ENCODE peak calls at places on chromosomes 1 and 21, in four cellular contexts. One of them, this sample, is unnamed. For H3K4me1, the result is how much of the 10 kb centered on the place peaks cover.

GRCh38 chr21:44853601-44854390 is 19.7 kb downstream of the PTTG1IP start:
- DNase-seq in left lung: no peak
- DNase-seq in endothelial cell of umbilical vein: no peak
- DNase-seq in heart right ventricle: no peak
- DNase-seq in this sample: no peak

GRCh38 chr1:30305061-30305460 is 418.3 kb downstream of the MATN1 start:
- DNase-seq in heart right ventricle: no peak
- DNase-seq in endothelial cell of umbilical vein: no peak
- DNase-seq in left lung: no peak
- DNase-seq in this sample: no peak

GRCh38 chr1:228213917-228214808 is 6.3 kb downstream of the OBSCN start:
- DNase-seq in left lung: no peak
- DNase-seq in heart right ventricle: no peak
- DNase-seq in endothelial cell of umbilical vein: no peak
- DNase-seq in this sample: peak

GRCh38 chr1:14138627-14139026 is 438.6 kb downstream of the PRDM2 start:
- DNase-seq in heart right ventricle: no peak
- DNase-seq in endothelial cell of umbilical vein: no peak
- DNase-seq in left lung: no peak
- DNase-seq in this sample: no peak

GRCh38 chr1:110513511-110513910 is 5.5 kb downstream of the KCNA10 start:
- DNase-seq in heart right ventricle: no peak
- DNase-seq in left lung: no peak
- DNase-seq in endothelial cell of umbilical vein: no peak
- DNase-seq in this sample: no peak

GRCh38 chr1:156656779-156657160 is 14.9 kb downstream of the BCAN start:
- DNase-seq in endothelial cell of umbilical vein: no peak
- DNase-seq in heart right ventricle: peak
- DNase-seq in left lung: no peak
- DNase-seq in this sample: no peak

GRCh38 chr1:167090289-167090942 is at the start of gene GPA33:
- DNase-seq in heart right ventricle: no peak
- DNase-seq in endothelial cell of umbilical vein: no peak
- DNase-seq in left lung: no peak
- DNase-seq in this sample: no peak

GRCh38 chr1:68111804-68112436 is 61.5 kb upstream of the DIRAS3 start:
- DNase-seq in heart right ventricle: peak
- DNase-seq in endothelial cell of umbilical vein: peak
- DNase-seq in left lung: peak
- DNase-seq in this sample: peak

GRCh38 chr1:24386931-24387330 is 26.7 kb downstream of the STPG1 start:
- DNase-seq in left lung: no peak
- DNase-seq in heart right ventricle: no peak
- DNase-seq in endothelial cell of umbilical vein: no peak
- DNase-seq in this sample: no peak

GRCh38 chr1:51499694-51500093 is 19.4 kb downstream of the EPS15 start:
- DNase-seq in endothelial cell of umbilical vein: no peak
- DNase-seq in left lung: no peak
- DNase-seq in heart right ventricle: no peak
- DNase-seq in this sample: no peak

GRCh38 chr1:2644591-2645101 is 11.8 kb upstream of the MMEL1 start:
- DNase-seq in left lung: no peak
- DNase-seq in heart right ventricle: no peak
- DNase-seq in endothelial cell of umbilical vein: no peak
- DNase-seq in this sample: peak

GRCh38 chr1:35001743-35002142 is 16.6 kb upstream of the TMEM35B start:
- DNase-seq in heart right ventricle: no peak
- DNase-seq in left lung: no peak
- DNase-seq in endothelial cell of umbilical vein: no peak
- DNase-seq in this sample: no peak

GRCh38 chr21:34793471-34793870 is 124.7 kb downstream of the CLIC6 start:
- DNase-seq in left lung: no peak
- DNase-seq in heart right ventricle: no peak
- DNase-seq in endothelial cell of umbilical vein: no peak
- DNase-seq in this sample: no peak

GRCh38 chr1:207806531-207807394 is 54.9 kb downstream of the CD46 start:
- DNase-seq in endothelial cell of umbilical vein: no peak
- DNase-seq in left lung: no peak
- DNase-seq in heart right ventricle: no peak
- DNase-seq in this sample: no peak

GRCh38 chr21:16426936-16427335 is 697.2 kb downstream of the USP25 start:
- DNase-seq in heart right ventricle: no peak
- DNase-seq in left lung: no peak
- DNase-seq in endothelial cell of umbilical vein: peak
- DNase-seq in this sample: no peak

GRCh38 chr1:110216844-110217444 is 6.8 kb downstream of the KCNC4 start:
- DNase-seq in left lung: no peak
- DNase-seq in heart right ventricle: no peak
- DNase-seq in endothelial cell of umbilical vein: no peak
- DNase-seq in this sample: no peak

GRCh38 chr1:67347688-67348472 is 40.2 kb downstream of the IL12RB2 start:
- DNase-seq in endothelial cell of umbilical vein: peak
- DNase-seq in heart right ventricle: peak
- DNase-seq in left lung: no peak
- DNase-seq in this sample: no peak

GRCh38 chr1:16449666-16450065 is 9.1 kb downstream of the NECAP2 start:
- DNase-seq in endothelial cell of umbilical vein: no peak
- DNase-seq in heart right ventricle: no peak
- DNase-seq in left lung: no peak
- DNase-seq in this sample: no peak

GRCh38 chr1:205477759-205478247 is 22.0 kb upstream of the BLACAT1 start:
- DNase-seq in left lung: peak
- DNase-seq in heart right ventricle: peak
- DNase-seq in endothelial cell of umbilical vein: no peak
- DNase-seq in this sample: peak

GRCh38 chr1:1782399-1783221 is 4.3 kb upstream of the NADK start:
- DNase-seq in endothelial cell of umbilical vein: peak
- DNase-seq in left lung: peak
- DNase-seq in heart right ventricle: peak
- DNase-seq in this sample: peak

GRCh38 chr1:160844447-160845232 is 18.0 kb downstream of the CD244 start:
- DNase-seq in endothelial cell of umbilical vein: no peak
- DNase-seq in left lung: no peak
- DNase-seq in heart right ventricle: no peak
- DNase-seq in this sample: no peak

GRCh38 chr1:23521588-23521987 is 9.4 kb downstream of the E2F2 start:
- DNase-seq in endothelial cell of umbilical vein: no peak
- DNase-seq in heart right ventricle: no peak
- DNase-seq in left lung: no peak
- DNase-seq in this sample: no peak

GRCh38 chr1:15947382-15948090 is 28.4 kb downstream of the ZBTB17 start:
- DNase-seq in endothelial cell of umbilical vein: no peak
- DNase-seq in left lung: no peak
- DNase-seq in heart right ventricle: no peak
- DNase-seq in this sample: no peak

GRCh38 chr1:203407301-203407700 is 56.4 kb upstream of the FMOD start:
- DNase-seq in endothelial cell of umbilical vein: no peak
- DNase-seq in heart right ventricle: no peak
- DNase-seq in left lung: no peak
- DNase-seq in this sample: no peak

GRCh38 chr1:11069233-11069950 is 9.6 kb upstream of the SRM start:
- DNase-seq in left lung: no peak
- DNase-seq in endothelial cell of umbilical vein: no peak
- DNase-seq in heart right ventricle: no peak
- DNase-seq in this sample: peak

GRCh38 chr21:45078877-45079281 is 4.5 kb downstream of the ADARB1 start:
- DNase-seq in left lung: no peak
- DNase-seq in endothelial cell of umbilical vein: no peak
- DNase-seq in heart right ventricle: no peak
- DNase-seq in this sample: no peak

GRCh38 chr21:45974073-45975016 is 7.2 kb upstream of the COL6A1 start:
- DNase-seq in endothelial cell of umbilical vein: peak
- DNase-seq in heart right ventricle: peak
- DNase-seq in left lung: peak
- DNase-seq in this sample: peak

GRCh38 chr21:38817371-38818335 is 11.9 kb downstream of the ETS2 start:
- DNase-seq in heart right ventricle: no peak
- DNase-seq in left lung: no peak
- DNase-seq in endothelial cell of umbilical vein: no peak
- DNase-seq in this sample: no peak

GRCh38 chr1:64542118-64542517 is 72.2 kb downstream of the CACHD1 start:
- DNase-seq in left lung: no peak
- DNase-seq in endothelial cell of umbilical vein: no peak
- DNase-seq in heart right ventricle: no peak
- DNase-seq in this sample: no peak

GRCh38 chr1:202208458-202208857 is 14.9 kb downstream of the LGR6 start:
- DNase-seq in left lung: no peak
- DNase-seq in endothelial cell of umbilical vein: no peak
- DNase-seq in heart right ventricle: no peak
- DNase-seq in this sample: no peak

GRCh38 chr21:33642896-33643657 is 776 bp downstream of the ITSN1 start:
- DNase-seq in endothelial cell of umbilical vein: peak
- DNase-seq in heart right ventricle: peak
- DNase-seq in left lung: peak
- DNase-seq in this sample: peak

GRCh38 chr21:16592399-16592798 is 862.6 kb downstream of the USP25 start:
- DNase-seq in left lung: no peak
- DNase-seq in heart right ventricle: no peak
- DNase-seq in endothelial cell of umbilical vein: no peak
- DNase-seq in this sample: no peak

GRCh38 chr1:160369087-160369486 is 2.2 kb downstream of the NHLH1 start:
- DNase-seq in heart right ventricle: no peak
- DNase-seq in left lung: no peak
- DNase-seq in endothelial cell of umbilical vein: no peak
- DNase-seq in this sample: no peak

GRCh38 chr1:206631085-206631509 is 4.2 kb upstream of the DYRK3 start:
- DNase-seq in heart right ventricle: peak
- DNase-seq in endothelial cell of umbilical vein: peak
- DNase-seq in left lung: peak
- DNase-seq in this sample: no peak

GRCh38 chr1:37100310-37100709 is 66.0 kb upstream of the GRIK3 start:
- DNase-seq in endothelial cell of umbilical vein: no peak
- DNase-seq in heart right ventricle: no peak
- DNase-seq in left lung: no peak
- DNase-seq in this sample: no peak

GRCh38 chr1:174211486-174211885 is 52.2 kb downstream of the RABGAP1L start:
- DNase-seq in left lung: no peak
- DNase-seq in endothelial cell of umbilical vein: no peak
- DNase-seq in heart right ventricle: no peak
- DNase-seq in this sample: no peak
- H3K4me1 ChIP-seq in left lung: under half
- H3K4me1 ChIP-seq in endothelial cell of umbilical vein: under half
- H3K4me1 ChIP-seq in heart right ventricle: under half
- H3K4me1 ChIP-seq in this sample: under half

GRCh38 chr1:155084722-155085503 is 6.3 kb downstream of the EFNA3 start:
- DNase-seq in left lung: peak
- DNase-seq in endothelial cell of umbilical vein: peak
- DNase-seq in heart right ventricle: peak
- DNase-seq in this sample: peak

GRCh38 chr1:155083865-155084721 is 5.5 kb downstream of the EFNA3 start:
- DNase-seq in endothelial cell of umbilical vein: peak
- DNase-seq in heart right ventricle: no peak
- DNase-seq in left lung: no peak
- DNase-seq in this sample: no peak

GRCh38 chr1:155085504-155086181 is 7.0 kb downstream of the EFNA3 start:
- DNase-seq in endothelial cell of umbilical vein: no peak
- DNase-seq in heart right ventricle: peak
- DNase-seq in left lung: peak
- DNase-seq in this sample: peak

GRCh38 chr1:155086856-155087535 is 8.4 kb downstream of the EFNA3 start:
- DNase-seq in endothelial cell of umbilical vein: no peak
- DNase-seq in left lung: no peak
- DNase-seq in heart right ventricle: no peak
- DNase-seq in this sample: no peak

DNA sequence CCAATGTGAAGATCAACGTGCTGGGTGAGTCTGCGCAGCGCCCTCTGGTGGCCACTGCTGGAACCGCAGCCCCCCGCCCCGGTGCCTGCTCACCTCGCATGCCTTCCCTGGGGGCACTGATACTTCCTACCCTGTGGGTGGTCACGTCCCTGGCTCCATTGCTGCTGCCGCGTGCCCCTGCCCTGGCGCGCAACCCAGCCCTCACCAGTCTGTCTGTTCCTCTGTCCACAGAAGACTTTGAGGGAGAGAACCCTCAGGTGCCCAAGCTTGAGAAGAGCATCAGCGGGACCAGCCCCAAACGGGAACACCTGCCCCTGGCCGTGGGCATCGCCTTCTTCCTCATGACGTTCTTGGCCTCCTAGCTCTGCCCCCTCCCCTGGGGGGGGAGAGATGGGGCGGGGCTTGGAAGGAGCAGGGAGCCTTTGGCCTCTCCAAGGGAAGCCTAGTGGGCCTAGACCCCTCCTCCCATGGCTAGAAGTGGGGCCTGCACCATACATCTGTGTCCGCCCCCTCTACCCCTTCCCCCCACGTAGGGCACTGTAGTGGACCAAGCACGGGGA is 7.6 kb downstream of the EFNA3 start:
- DNase-seq in left lung: peak
- DNase-seq in heart right ventricle: peak
- DNase-seq in endothelial cell of umbilical vein: peak
- DNase-seq in this sample: peak
- H3K4me3 ChIP-seq in left lung: no peak
- H3K4me3 ChIP-seq in heart right ventricle: no peak
- H3K4me3 ChIP-seq in endothelial cell of umbilical vein: no peak
- H3K4me3 ChIP-seq in this sample: peak

GRCh38 chr1:173208868-173209267 is 1.7 kb upstream of the TNFSF4 start:
- DNase-seq in endothelial cell of umbilical vein: no peak
- DNase-seq in heart right ventricle: no peak
- DNase-seq in left lung: no peak
- DNase-seq in this sample: no peak
- H3K4me1 ChIP-seq in endothelial cell of umbilical vein: under half
- H3K4me1 ChIP-seq in heart right ventricle: under half
- H3K4me1 ChIP-seq in left lung: under half
- H3K4me1 ChIP-seq in this sample: under half

GRCh38 chr1:86394416-86394815 is 1.7 kb downstream of the ODF2L start:
- DNase-seq in left lung: no peak
- DNase-seq in endothelial cell of umbilical vein: peak
- DNase-seq in heart right ventricle: no peak
- DNase-seq in this sample: no peak
- H3K4me3 ChIP-seq in left lung: no peak
- H3K4me3 ChIP-seq in endothelial cell of umbilical vein: peak
- H3K4me3 ChIP-seq in heart right ventricle: no peak
- H3K4me3 ChIP-seq in this sample: peak

GRCh38 chr1:40740992-40741736 is 42.4 kb upstream of the KCNQ4 start:
- DNase-seq in endothelial cell of umbilical vein: no peak
- DNase-seq in heart right ventricle: no peak
- DNase-seq in left lung: no peak
- DNase-seq in this sample: no peak

GRCh38 chr1:40739455-40740008 is 44.1 kb upstream of the KCNQ4 start:
- DNase-seq in heart right ventricle: no peak
- DNase-seq in endothelial cell of umbilical vein: no peak
- DNase-seq in left lung: no peak
- DNase-seq in this sample: no peak

GRCh38 chr1:40742363-40743061 is 41.1 kb upstream of the KCNQ4 start:
- DNase-seq in left lung: no peak
- DNase-seq in endothelial cell of umbilical vein: no peak
- DNase-seq in heart right ventricle: no peak
- DNase-seq in this sample: no peak

GRCh38 chr1:40738831-40739230 is 44.8 kb upstream of the KCNQ4 start:
- DNase-seq in heart right ventricle: no peak
- DNase-seq in endothelial cell of umbilical vein: no peak
- DNase-seq in left lung: no peak
- DNase-seq in this sample: no peak

GRCh38 chr1:40740039-40740991 is 43.3 kb upstream of the KCNQ4 start:
- DNase-seq in endothelial cell of umbilical vein: no peak
- DNase-seq in heart right ventricle: no peak
- DNase-seq in left lung: no peak
- DNase-seq in this sample: no peak
- H3K4me1 ChIP-seq in endothelial cell of umbilical vein: under half
- H3K4me1 ChIP-seq in heart right ventricle: half or more
- H3K4me1 ChIP-seq in left lung: under half
- H3K4me1 ChIP-seq in this sample: under half